ENCODE peak calls at places on chromosomes 4 and X, in nine cellular contexts. One of them, this sample, is unnamed.

GRCh38 chr4:177051473-177052060 is 258.1 kb upstream of the NEIL3 start:
- DNase-seq in SJCRH30: no peak
- DNase-seq in GM23248: peak; percentile 36
- DNase-seq in cardiac muscle cell: peak; percentile 42
- DNase-seq in tibial artery: no peak
- DNase-seq in fibroblast of lung: peak; percentile 30
- DNase-seq in bronchial epithelial cell: peak; percentile 54
- DNase-seq in uterus: no peak
- DNase-seq in CD4-positive, CD25-positive, alpha-beta regulatory T cell: peak; percentile 62
- DNase-seq in this sample: no peak

GRCh38 chr4:23902203-23902602 is 12.4 kb upstream of the PPARGC1A start:
- DNase-seq in bronchial epithelial cell: no peak
- DNase-seq in SJCRH30: no peak
- DNase-seq in fibroblast of lung: no peak
- DNase-seq in CD4-positive, CD25-positive, alpha-beta regulatory T cell: no peak
- DNase-seq in GM23248: no peak
- DNase-seq in tibial artery: no peak
- DNase-seq in cardiac muscle cell: no peak
- DNase-seq in uterus: no peak
- DNase-seq in this sample: no peak

GRCh38 chr4:57499786-57500185 is 389.6 kb upstream of the IGFBP7 start:
- DNase-seq in bronchial epithelial cell: peak; percentile 7
- DNase-seq in uterus: no peak
- DNase-seq in GM23248: peak; percentile 32
- DNase-seq in tibial artery: no peak
- DNase-seq in CD4-positive, CD25-positive, alpha-beta regulatory T cell: no peak
- DNase-seq in fibroblast of lung: no peak
- DNase-seq in SJCRH30: no peak
- DNase-seq in cardiac muscle cell: no peak
- DNase-seq in this sample: no peak

GRCh38 chrX:113384628-113385027 is 544.0 kb upstream of the AMOT start:
- DNase-seq in uterus: no peak
- DNase-seq in fibroblast of lung: peak; percentile 52
- DNase-seq in bronchial epithelial cell: peak; percentile 3
- DNase-seq in SJCRH30: no peak
- DNase-seq in CD4-positive, CD25-positive, alpha-beta regulatory T cell: no peak
- DNase-seq in cardiac muscle cell: peak; percentile 87
- DNase-seq in tibial artery: peak; percentile 62
- DNase-seq in GM23248: peak; percentile 85
- DNase-seq in this sample: no peak

GRCh38 chrX:19740744-19741143 is 146.7 kb downstream of the SH3KBP1 start:
- DNase-seq in GM23248: no peak
- DNase-seq in cardiac muscle cell: no peak
- DNase-seq in tibial artery: no peak
- DNase-seq in CD4-positive, CD25-positive, alpha-beta regulatory T cell: no peak
- DNase-seq in bronchial epithelial cell: peak; percentile 45
- DNase-seq in fibroblast of lung: no peak
- DNase-seq in SJCRH30: no peak
- DNase-seq in uterus: no peak
- DNase-seq in this sample: no peak

GRCh38 chrX:150446995-150447394 is 83.9 kb downstream of the MAMLD1 start:
- DNase-seq in cardiac muscle cell: peak; percentile 5
- DNase-seq in GM23248: no peak
- DNase-seq in uterus: no peak
- DNase-seq in bronchial epithelial cell: no peak
- DNase-seq in tibial artery: no peak
- DNase-seq in CD4-positive, CD25-positive, alpha-beta regulatory T cell: no peak
- DNase-seq in fibroblast of lung: peak; percentile 24
- DNase-seq in SJCRH30: no peak
- DNase-seq in this sample: no peak

GRCh38 chr4:10643600-10644425 is 40.8 kb downstream of the CLNK start:
- DNase-seq in tibial artery: no peak
- DNase-seq in cardiac muscle cell: no peak
- DNase-seq in fibroblast of lung: no peak
- DNase-seq in SJCRH30: no peak
- DNase-seq in uterus: no peak
- DNase-seq in bronchial epithelial cell: peak; percentile 49
- DNase-seq in GM23248: no peak
- DNase-seq in CD4-positive, CD25-positive, alpha-beta regulatory T cell: no peak
- DNase-seq in this sample: no peak

GRCh38 chrX:119234931-119235555 is 1.0 kb upstream of the PGRMC1 start:
- DNase-seq in fibroblast of lung: peak; percentile 1
- DNase-seq in uterus: peak; percentile 40
- DNase-seq in GM23248: peak; percentile 35
- DNase-seq in cardiac muscle cell: peak; percentile 41
- DNase-seq in SJCRH30: no peak
- DNase-seq in CD4-positive, CD25-positive, alpha-beta regulatory T cell: no peak
- DNase-seq in tibial artery: no peak
- DNase-seq in bronchial epithelial cell: no peak
- DNase-seq in this sample: no peak

GRCh38 chrX:119186763-119187162 is 49.3 kb upstream of the PGRMC1 start:
- DNase-seq in fibroblast of lung: no peak
- DNase-seq in CD4-positive, CD25-positive, alpha-beta regulatory T cell: no peak
- DNase-seq in cardiac muscle cell: no peak
- DNase-seq in tibial artery: no peak
- DNase-seq in SJCRH30: peak; percentile 55
- DNase-seq in uterus: no peak
- DNase-seq in GM23248: no peak
- DNase-seq in bronchial epithelial cell: no peak
- DNase-seq in this sample: no peak

GRCh38 chrX:69136546-69137331 is 28.5 kb downstream of the PJA1 start:
- DNase-seq in uterus: peak; percentile 52
- DNase-seq in cardiac muscle cell: peak; percentile 67
- DNase-seq in fibroblast of lung: peak; percentile 32
- DNase-seq in CD4-positive, CD25-positive, alpha-beta regulatory T cell: no peak
- DNase-seq in tibial artery: no peak
- DNase-seq in bronchial epithelial cell: no peak
- DNase-seq in GM23248: no peak
- DNase-seq in SJCRH30: peak; percentile 47
- DNase-seq in this sample: no peak

GRCh38 chr4:79650794-79651431 is 242.9 kb upstream of the GK2 start:
- DNase-seq in cardiac muscle cell: peak; percentile 77
- DNase-seq in bronchial epithelial cell: peak; percentile 94
- DNase-seq in GM23248: peak; percentile 62
- DNase-seq in uterus: no peak
- DNase-seq in SJCRH30: peak; percentile 31
- DNase-seq in CD4-positive, CD25-positive, alpha-beta regulatory T cell: no peak
- DNase-seq in tibial artery: no peak
- DNase-seq in fibroblast of lung: peak; percentile 93
- DNase-seq in this sample: no peak

GRCh38 chrX:30302957-30303356 is 6.2 kb downstream of the NR0B1 start:
- DNase-seq in GM23248: peak; percentile 72
- DNase-seq in cardiac muscle cell: peak; percentile 6
- DNase-seq in SJCRH30: peak; percentile 30
- DNase-seq in tibial artery: no peak
- DNase-seq in fibroblast of lung: peak; percentile 37
- DNase-seq in bronchial epithelial cell: peak; percentile 57
- DNase-seq in uterus: no peak
- DNase-seq in CD4-positive, CD25-positive, alpha-beta regulatory T cell: no peak
- DNase-seq in this sample: no peak

GRCh38 chr4:152524429-152524828 is 11.5 kb downstream of the FBXW7 start:
- DNase-seq in tibial artery: no peak
- DNase-seq in SJCRH30: no peak
- DNase-seq in cardiac muscle cell: no peak
- DNase-seq in fibroblast of lung: no peak
- DNase-seq in CD4-positive, CD25-positive, alpha-beta regulatory T cell: peak; percentile 11
- DNase-seq in bronchial epithelial cell: peak; percentile 39
- DNase-seq in uterus: no peak
- DNase-seq in GM23248: no peak
- DNase-seq in this sample: no peak

GRCh38 chrX:31931225-31931624 is 859.4 kb upstream of the FTHL17 start:
- DNase-seq in cardiac muscle cell: peak; percentile 64
- DNase-seq in tibial artery: no peak
- DNase-seq in bronchial epithelial cell: peak; percentile 69
- DNase-seq in fibroblast of lung: peak; percentile 50
- DNase-seq in CD4-positive, CD25-positive, alpha-beta regulatory T cell: no peak
- DNase-seq in GM23248: peak; percentile 0
- DNase-seq in uterus: no peak
- DNase-seq in SJCRH30: no peak
- DNase-seq in this sample: no peak

GRCh38 chr4:26140150-26140898 is 180.5 kb upstream of the RBPJ start:
- DNase-seq in tibial artery: no peak
- DNase-seq in CD4-positive, CD25-positive, alpha-beta regulatory T cell: no peak
- DNase-seq in GM23248: peak; percentile 67
- DNase-seq in bronchial epithelial cell: no peak
- DNase-seq in cardiac muscle cell: no peak
- DNase-seq in uterus: peak; percentile 30
- DNase-seq in SJCRH30: peak; percentile 54
- DNase-seq in fibroblast of lung: peak; percentile 66
- DNase-seq in this sample: no peak

GRCh38 chr4:26141101-26141830 is 179.5 kb upstream of the RBPJ start:
- DNase-seq in fibroblast of lung: peak; percentile 55
- DNase-seq in CD4-positive, CD25-positive, alpha-beta regulatory T cell: no peak
- DNase-seq in GM23248: no peak
- DNase-seq in SJCRH30: peak; percentile 48
- DNase-seq in uterus: no peak
- DNase-seq in cardiac muscle cell: no peak
- DNase-seq in tibial artery: no peak
- DNase-seq in bronchial epithelial cell: no peak
- DNase-seq in this sample: no peak

GRCh38 chr4:26141916-26142638 is 178.7 kb upstream of the RBPJ start:
- DNase-seq in fibroblast of lung: peak; percentile 98
- DNase-seq in SJCRH30: peak; percentile 78
- DNase-seq in cardiac muscle cell: peak; percentile 25
- DNase-seq in tibial artery: peak; percentile 73
- DNase-seq in CD4-positive, CD25-positive, alpha-beta regulatory T cell: peak; percentile 10
- DNase-seq in GM23248: peak; percentile 67
- DNase-seq in bronchial epithelial cell: no peak
- DNase-seq in uterus: no peak
- DNase-seq in this sample: no peak

GRCh38 chr4:26136615-26137014 is 184.2 kb upstream of the RBPJ start:
- DNase-seq in cardiac muscle cell: no peak
- DNase-seq in SJCRH30: no peak
- DNase-seq in bronchial epithelial cell: no peak
- DNase-seq in GM23248: no peak
- DNase-seq in fibroblast of lung: no peak
- DNase-seq in tibial artery: no peak
- DNase-seq in CD4-positive, CD25-positive, alpha-beta regulatory T cell: no peak
- DNase-seq in uterus: no peak
- DNase-seq in this sample: no peak

GRCh38 chr4:26139310-26139924 is 181.4 kb upstream of the RBPJ start:
- DNase-seq in uterus: no peak
- DNase-seq in bronchial epithelial cell: no peak
- DNase-seq in fibroblast of lung: no peak
- DNase-seq in CD4-positive, CD25-positive, alpha-beta regulatory T cell: no peak
- DNase-seq in GM23248: peak; percentile 24
- DNase-seq in SJCRH30: no peak
- DNase-seq in tibial artery: no peak
- DNase-seq in cardiac muscle cell: no peak
- DNase-seq in this sample: no peak
- H3K27me3 ChIP-seq in uterus: no peaks in the 10 kb centered on the region
- H3K27me3 ChIP-seq in bronchial epithelial cell: no peaks in the 10 kb centered on the region
- H3K27me3 ChIP-seq in fibroblast of lung: no peaks in the 10 kb centered on the region
- H3K27me3 ChIP-seq in CD4-positive, CD25-positive, alpha-beta regulatory T cell: no peaks in the 10 kb centered on the region
- H3K27me3 ChIP-seq in GM23248: peaks cover 5% of the 10 kb centered on the region
- H3K27me3 ChIP-seq in SJCRH30: no peaks in the 10 kb centered on the region
- H3K27me3 ChIP-seq in tibial artery: no peaks in the 10 kb centered on the region
- H3K27me3 ChIP-seq in cardiac muscle cell: no peaks in the 10 kb centered on the region
- H3K27me3 ChIP-seq in this sample: no peaks in the 10 kb centered on the region

GRCh38 chr4:147041376-147041775 is 95.7 kb upstream of the TTC29 start:
- DNase-seq in cardiac muscle cell: no peak
- DNase-seq in GM23248: no peak
- DNase-seq in fibroblast of lung: no peak
- DNase-seq in SJCRH30: no peak
- DNase-seq in uterus: no peak
- DNase-seq in tibial artery: no peak
- DNase-seq in CD4-positive, CD25-positive, alpha-beta regulatory T cell: no peak
- DNase-seq in bronchial epithelial cell: no peak
- DNase-seq in this sample: no peak

GRCh38 chr4:147042046-147042445 is 96.4 kb upstream of the TTC29 start:
- DNase-seq in fibroblast of lung: no peak
- DNase-seq in SJCRH30: no peak
- DNase-seq in CD4-positive, CD25-positive, alpha-beta regulatory T cell: no peak
- DNase-seq in GM23248: no peak
- DNase-seq in bronchial epithelial cell: no peak
- DNase-seq in cardiac muscle cell: no peak
- DNase-seq in tibial artery: no peak
- DNase-seq in uterus: no peak
- DNase-seq in this sample: no peak

GRCh38 chr4:147039991-147040575 is 94.4 kb upstream of the TTC29 start:
- DNase-seq in uterus: no peak
- DNase-seq in SJCRH30: peak; percentile 86
- DNase-seq in bronchial epithelial cell: no peak
- DNase-seq in GM23248: no peak
- DNase-seq in tibial artery: no peak
- DNase-seq in CD4-positive, CD25-positive, alpha-beta regulatory T cell: no peak
- DNase-seq in fibroblast of lung: no peak
- DNase-seq in cardiac muscle cell: no peak
- DNase-seq in this sample: no peak

GRCh38 chr4:147044241-147044640 is 98.6 kb upstream of the TTC29 start:
- DNase-seq in CD4-positive, CD25-positive, alpha-beta regulatory T cell: no peak
- DNase-seq in uterus: no peak
- DNase-seq in tibial artery: no peak
- DNase-seq in fibroblast of lung: no peak
- DNase-seq in GM23248: no peak
- DNase-seq in cardiac muscle cell: no peak
- DNase-seq in SJCRH30: no peak
- DNase-seq in bronchial epithelial cell: no peak
- DNase-seq in this sample: no peak

DNA sequence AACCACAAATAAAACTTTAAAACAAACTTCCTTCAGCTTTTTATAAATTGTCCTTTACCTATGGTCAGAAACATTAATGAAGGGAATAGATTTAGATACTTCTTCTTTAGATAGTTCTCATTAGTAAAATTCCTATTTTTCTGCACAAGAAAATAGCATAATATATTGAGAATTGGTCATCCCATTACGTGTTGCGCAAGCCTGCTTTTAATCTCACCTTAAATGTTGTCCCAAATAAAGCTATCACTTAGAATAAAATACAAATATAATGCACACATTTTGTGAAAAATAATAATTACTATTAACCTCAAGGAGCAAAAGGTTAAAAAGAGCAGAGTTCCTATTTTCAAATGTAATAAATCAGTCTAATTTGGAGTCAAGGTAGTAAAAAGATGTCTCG is 95.2 kb upstream of the TTC29 start:
- DNase-seq in GM23248: no peak
- DNase-seq in SJCRH30: no peak
- DNase-seq in tibial artery: no peak
- DNase-seq in fibroblast of lung: no peak
- DNase-seq in bronchial epithelial cell: no peak
- DNase-seq in uterus: no peak
- DNase-seq in cardiac muscle cell: no peak
- DNase-seq in CD4-positive, CD25-positive, alpha-beta regulatory T cell: no peak
- DNase-seq in this sample: no peak
- H3K27me3 ChIP-seq in GM23248: peaks cover 7% of the 10 kb centered on the region
- H3K27me3 ChIP-seq in SJCRH30: no peaks in the 10 kb centered on the region
- H3K27me3 ChIP-seq in tibial artery: no peaks in the 10 kb centered on the region
- H3K27me3 ChIP-seq in fibroblast of lung: no peaks in the 10 kb centered on the region
- H3K27me3 ChIP-seq in bronchial epithelial cell: no peaks in the 10 kb centered on the region
- H3K27me3 ChIP-seq in uterus: no peaks in the 10 kb centered on the region
- H3K27me3 ChIP-seq in cardiac muscle cell: no peaks in the 10 kb centered on the region
- H3K27me3 ChIP-seq in CD4-positive, CD25-positive, alpha-beta regulatory T cell: peaks cover 9% of the 10 kb centered on the region
- H3K27me3 ChIP-seq in this sample: no peaks in the 10 kb centered on the region

GRCh38 chr4:54227261-54228063 is 1.6 kb upstream of the PDGFRA start:
- DNase-seq in tibial artery: peak; percentile 71
- DNase-seq in GM23248: peak; percentile 81
- DNase-seq in CD4-positive, CD25-positive, alpha-beta regulatory T cell: no peak
- DNase-seq in fibroblast of lung: peak; percentile 86
- DNase-seq in uterus: peak; percentile 20
- DNase-seq in bronchial epithelial cell: peak; percentile 27
- DNase-seq in cardiac muscle cell: peak; percentile 79
- DNase-seq in SJCRH30: peak; percentile 72
- DNase-seq in this sample: no peak
- H3K27me3 ChIP-seq in tibial artery: peaks cover 92% of the 10 kb centered on the region
- H3K27me3 ChIP-seq in GM23248: no peaks in the 10 kb centered on the region
- H3K27me3 ChIP-seq in CD4-positive, CD25-positive, alpha-beta regulatory T cell: peaks cover 22% of the 10 kb centered on the region
- H3K27me3 ChIP-seq in fibroblast of lung: no peaks in the 10 kb centered on the region
- H3K27me3 ChIP-seq in uterus: peaks cover 53% of the 10 kb centered on the region
- H3K27me3 ChIP-seq in bronchial epithelial cell: peaks cover 35% of the 10 kb centered on the region
- H3K27me3 ChIP-seq in cardiac muscle cell: no peaks in the 10 kb centered on the region
- H3K27me3 ChIP-seq in SJCRH30: no peaks in the 10 kb centered on the region
- H3K27me3 ChIP-seq in this sample: peaks cover 65% of the 10 kb centered on the region

GRCh38 chr4:26823583-26823982 is 37.1 kb upstream of the STIM2 start:
- DNase-seq in GM23248: no peak
- DNase-seq in bronchial epithelial cell: no peak
- DNase-seq in cardiac muscle cell: no peak
- DNase-seq in SJCRH30: no peak
- DNase-seq in tibial artery: no peak
- DNase-seq in CD4-positive, CD25-positive, alpha-beta regulatory T cell: no peak
- DNase-seq in fibroblast of lung: no peak
- DNase-seq in uterus: no peak
- DNase-seq in this sample: no peak
- H3K27me3 ChIP-seq in GM23248: no peaks in the 10 kb centered on the region
- H3K27me3 ChIP-seq in bronchial epithelial cell: no peaks in the 10 kb centered on the region
- H3K27me3 ChIP-seq in cardiac muscle cell: no peaks in the 10 kb centered on the region
- H3K27me3 ChIP-seq in SJCRH30: no peaks in the 10 kb centered on the region
- H3K27me3 ChIP-seq in tibial artery: no peaks in the 10 kb centered on the region
- H3K27me3 ChIP-seq in CD4-positive, CD25-positive, alpha-beta regulatory T cell: no peaks in the 10 kb centered on the region
- H3K27me3 ChIP-seq in fibroblast of lung: no peaks in the 10 kb centered on the region
- H3K27me3 ChIP-seq in uterus: no peaks in the 10 kb centered on the region
- H3K27me3 ChIP-seq in this sample: no peaks in the 10 kb centered on the region